ENCODE peak calls at places on chromosomes 6 and 20, in five cellular contexts. One of them, this sample, is unnamed.

GRCh38 chr6:149433901-149434300 is 33.8 kb downstream of the SUMO4 start:
- DNase-seq in IMR-90: no peak
- DNase-seq in K562: no peak
- DNase-seq in GM12878: no peak
- DNase-seq in HepG2: no peak
- DNase-seq in this sample: no peak

GRCh38 chr6:511488-512137 is 120.1 kb downstream of the IRF4 start:
- DNase-seq in IMR-90: peak
- DNase-seq in K562: no peak
- DNase-seq in GM12878: no peak
- DNase-seq in HepG2: no peak
- DNase-seq in this sample: no peak

GRCh38 chr6:141551318-141551717 is 581.4 kb upstream of the GJE1 start:
- DNase-seq in IMR-90: no peak
- DNase-seq in K562: no peak
- DNase-seq in GM12878: no peak
- DNase-seq in HepG2: no peak
- DNase-seq in this sample: no peak

GRCh38 chr6:128242765-128243403 is 277.5 kb downstream of the PTPRK start:
- DNase-seq in IMR-90: peak
- DNase-seq in K562: no peak
- DNase-seq in GM12878: no peak
- DNase-seq in HepG2: peak
- DNase-seq in this sample: no peak

GRCh38 chr6:140494321-140495085 is 1120.1 kb upstream of the CITED2 start:
- DNase-seq in IMR-90: no peak
- DNase-seq in K562: no peak
- DNase-seq in GM12878: no peak
- DNase-seq in HepG2: no peak
- DNase-seq in this sample: no peak

GRCh38 chr6:149170564-149171452 is 146.7 kb upstream of the TAB2 start:
- DNase-seq in IMR-90: no peak
- DNase-seq in K562: no peak
- DNase-seq in GM12878: no peak
- DNase-seq in HepG2: no peak
- DNase-seq in this sample: peak

GRCh38 chr6:16925461-16925860 is 164.2 kb upstream of the ATXN1 start:
- DNase-seq in IMR-90: peak
- DNase-seq in K562: no peak
- DNase-seq in GM12878: no peak
- DNase-seq in HepG2: no peak
- DNase-seq in this sample: no peak

GRCh38 chr20:47502801-47503239 is 1.1 kb downstream of the NCOA3 start:
- DNase-seq in IMR-90: peak
- DNase-seq in K562: no peak
- DNase-seq in GM12878: no peak
- DNase-seq in HepG2: peak
- DNase-seq in this sample: peak

GRCh38 chr20:54212226-54212625 is 4.3 kb downstream of the PFDN4 start:
- DNase-seq in IMR-90: peak
- DNase-seq in K562: no peak
- DNase-seq in GM12878: no peak
- DNase-seq in HepG2: no peak
- DNase-seq in this sample: no peak

GRCh38 chr6:154656660-154657059 is 76.6 kb upstream of the SCAF8 start:
- DNase-seq in IMR-90: no peak
- DNase-seq in K562: no peak
- DNase-seq in GM12878: no peak
- DNase-seq in HepG2: no peak
- DNase-seq in this sample: no peak

GRCh38 chr6:3838992-3839867 is 9.9 kb upstream of the FAM50B start:
- DNase-seq in IMR-90: peak
- DNase-seq in K562: no peak
- DNase-seq in GM12878: no peak
- DNase-seq in HepG2: peak
- DNase-seq in this sample: no peak

GRCh38 chr6:41239467-41240159 is 11.5 kb downstream of the TREML4 start:
- DNase-seq in IMR-90: no peak
- DNase-seq in K562: no peak
- DNase-seq in GM12878: no peak
- DNase-seq in HepG2: no peak
- DNase-seq in this sample: no peak

GRCh38 chr6:96542702-96543101 is 20.2 kb upstream of the FHL5 start:
- DNase-seq in IMR-90: no peak
- DNase-seq in K562: no peak
- DNase-seq in GM12878: no peak
- DNase-seq in HepG2: no peak
- DNase-seq in this sample: no peak

GRCh38 chr20:2578430-2579192 is 42.2 kb downstream of the TMC2 start:
- DNase-seq in IMR-90: no peak
- DNase-seq in K562: peak
- DNase-seq in GM12878: no peak
- DNase-seq in HepG2: peak
- DNase-seq in this sample: no peak

GRCh38 chr6:76810286-76810685 is 653.0 kb downstream of the HTR1B start:
- DNase-seq in IMR-90: no peak
- DNase-seq in K562: no peak
- DNase-seq in GM12878: no peak
- DNase-seq in HepG2: no peak
- DNase-seq in this sample: no peak

GRCh38 chr20:3632311-3633004 is 30.7 kb downstream of the GFRA4 start:
- DNase-seq in IMR-90: no peak
- DNase-seq in K562: no peak
- DNase-seq in GM12878: no peak
- DNase-seq in HepG2: peak
- DNase-seq in this sample: no peak

GRCh38 chr6:78623567-78623966 is 243.8 kb upstream of the IRAK1BP1 start:
- DNase-seq in IMR-90: no peak
- DNase-seq in K562: no peak
- DNase-seq in GM12878: no peak
- DNase-seq in HepG2: no peak
- DNase-seq in this sample: no peak

GRCh38 chr20:2816030-2816582 is at the start of gene TMEM239:
- DNase-seq in IMR-90: no peak
- DNase-seq in K562: no peak
- DNase-seq in GM12878: no peak
- DNase-seq in HepG2: no peak
- DNase-seq in this sample: peak

GRCh38 chr6:127518212-127518709 is 874 bp downstream of the MTCL3 start:
- DNase-seq in IMR-90: no peak
- DNase-seq in K562: no peak
- DNase-seq in GM12878: no peak
- DNase-seq in HepG2: no peak
- DNase-seq in this sample: peak

GRCh38 chr6:133814797-133815196 is 74.1 kb upstream of the TCF21 start:
- DNase-seq in IMR-90: peak
- DNase-seq in K562: no peak
- DNase-seq in GM12878: no peak
- DNase-seq in HepG2: no peak
- DNase-seq in this sample: no peak

GRCh38 chr6:35896228-35896627 is 24.7 kb downstream of the SRPK1 start:
- DNase-seq in IMR-90: no peak
- DNase-seq in K562: no peak
- DNase-seq in GM12878: no peak
- DNase-seq in HepG2: no peak
- DNase-seq in this sample: no peak

GRCh38 chr20:32357869-32358631 is at the start of gene ASXL1:
- DNase-seq in IMR-90: peak
- DNase-seq in K562: peak
- DNase-seq in GM12878: peak
- DNase-seq in HepG2: peak
- DNase-seq in this sample: peak

GRCh38 chr6:81937296-81937937 is 184.9 kb upstream of the TENT5A start:
- DNase-seq in IMR-90: peak
- DNase-seq in K562: no peak
- DNase-seq in GM12878: no peak
- DNase-seq in HepG2: peak
- DNase-seq in this sample: no peak

GRCh38 chr6:45075246-45075645 is 252.9 kb upstream of the RUNX2 start:
- DNase-seq in IMR-90: peak
- DNase-seq in K562: no peak
- DNase-seq in GM12878: no peak
- DNase-seq in HepG2: no peak
- DNase-seq in this sample: no peak

GRCh38 chr6:751765-752164 is 58.8 kb upstream of the EXOC2 start:
- DNase-seq in IMR-90: no peak
- DNase-seq in K562: no peak
- DNase-seq in GM12878: no peak
- DNase-seq in HepG2: no peak
- DNase-seq in this sample: no peak

GRCh38 chr6:78251930-78252329 is 599.1 kb downstream of the MEI4 start:
- DNase-seq in IMR-90: no peak
- DNase-seq in K562: no peak
- DNase-seq in GM12878: no peak
- DNase-seq in HepG2: no peak
- DNase-seq in this sample: no peak

GRCh38 chr20:58903636-58904035 is 51.1 kb downstream of the GNAS start:
- DNase-seq in IMR-90: no peak
- DNase-seq in K562: no peak
- DNase-seq in GM12878: no peak
- DNase-seq in HepG2: no peak
- DNase-seq in this sample: no peak

GRCh38 chr6:11284996-11285395 is 52.5 kb upstream of the NEDD9 start:
- DNase-seq in IMR-90: no peak
- DNase-seq in K562: no peak
- DNase-seq in GM12878: no peak
- DNase-seq in HepG2: no peak
- DNase-seq in this sample: no peak

GRCh38 chr6:11283629-11284028 is 51.2 kb upstream of the NEDD9 start:
- DNase-seq in IMR-90: no peak
- DNase-seq in K562: no peak
- DNase-seq in GM12878: no peak
- DNase-seq in HepG2: no peak
- DNase-seq in this sample: no peak

GRCh38 chr6:11292291-11292552 is 59.8 kb upstream of the NEDD9 start:
- DNase-seq in IMR-90: no peak
- DNase-seq in K562: no peak
- DNase-seq in GM12878: no peak
- DNase-seq in HepG2: no peak
- DNase-seq in this sample: no peak

GRCh38 chr6:11290027-11290426 is 57.6 kb upstream of the NEDD9 start:
- DNase-seq in IMR-90: no peak
- DNase-seq in K562: no peak
- DNase-seq in GM12878: no peak
- DNase-seq in HepG2: no peak
- DNase-seq in this sample: no peak

GRCh38 chr6:11288065-11288464 is 55.6 kb upstream of the NEDD9 start:
- DNase-seq in IMR-90: no peak
- DNase-seq in K562: no peak
- DNase-seq in GM12878: no peak
- DNase-seq in HepG2: no peak
- DNase-seq in this sample: no peak
- TF ChIP-seq MXI1 in IMR-90: no peak
- TF ChIP-seq MXI1 in K562: no peak
- TF ChIP-seq MXI1 in GM12878: no peak
- TF ChIP-seq MXI1 in HepG2: no peak
- TF ChIP-seq MXI1 in this sample: no peak

GRCh38 chr6:53593001-53593488 is 48.1 kb upstream of the GCLC start:
- DNase-seq in IMR-90: peak
- DNase-seq in K562: no peak
- DNase-seq in GM12878: no peak
- DNase-seq in HepG2: no peak
- DNase-seq in this sample: no peak

GRCh38 chr6:53587291-53587690 is 42.4 kb upstream of the GCLC start:
- DNase-seq in IMR-90: no peak
- DNase-seq in K562: no peak
- DNase-seq in GM12878: no peak
- DNase-seq in HepG2: no peak
- DNase-seq in this sample: no peak

GRCh38 chr6:53588816-53589509 is 44.1 kb upstream of the GCLC start:
- DNase-seq in IMR-90: no peak
- DNase-seq in K562: no peak
- DNase-seq in GM12878: no peak
- DNase-seq in HepG2: no peak
- DNase-seq in this sample: no peak

GRCh38 chr6:53591873-53592272 is 47.0 kb upstream of the GCLC start:
- DNase-seq in IMR-90: peak
- DNase-seq in K562: no peak
- DNase-seq in GM12878: no peak
- DNase-seq in HepG2: no peak
- DNase-seq in this sample: no peak
- TF ChIP-seq MXI1 in IMR-90: no peak
- TF ChIP-seq MXI1 in K562: no peak
- TF ChIP-seq MXI1 in GM12878: no peak
- TF ChIP-seq MXI1 in HepG2: no peak
- TF ChIP-seq MXI1 in this sample: no peak

GRCh38 chr6:5094327-5094726 is 9.2 kb downstream of the PPP1R3G start:
- DNase-seq in IMR-90: peak
- DNase-seq in K562: no peak
- DNase-seq in GM12878: no peak
- DNase-seq in HepG2: no peak
- DNase-seq in this sample: no peak
- TF ChIP-seq MXI1 in IMR-90: no peak
- TF ChIP-seq MXI1 in K562: no peak
- TF ChIP-seq MXI1 in GM12878: no peak
- TF ChIP-seq MXI1 in HepG2: no peak
- TF ChIP-seq MXI1 in this sample: no peak

GRCh38 chr20:42949865-42950264 is 239.8 kb downstream of the PTPRT start:
- DNase-seq in IMR-90: no peak
- DNase-seq in K562: no peak
- DNase-seq in GM12878: no peak
- DNase-seq in HepG2: no peak
- DNase-seq in this sample: no peak
- TF ChIP-seq MXI1 in IMR-90: no peak
- TF ChIP-seq MXI1 in K562: no peak
- TF ChIP-seq MXI1 in GM12878: no peak
- TF ChIP-seq MXI1 in HepG2: no peak
- TF ChIP-seq MXI1 in this sample: no peak

This sample was measured in SK-N-SH.